ENCODE peak calls at places on chromosomes 3 and 15, in five cellular contexts. A is SK-N-SH; X is GM12865; Q is stimulated activated naive B cell treated with anti-CD40 and anti-IgM and Interleukin-4, amounts not matched to agents 10 μg/mL and 1 μg/mL and 100 μg/mL, for 72 hours; K is effector memory CD8-positive, alpha-beta T cell. U is an unnamed sample.

GRCh38 chr3:27425896-27426565 is 56.8 kb upstream of the NEK10 start:
- DNase-seq in A (no peak), X (no peak), Q (no peak), K (no peak), U (no peak)

GRCh38 chr15:51754267-51754666 is 2.9 kb downstream of the TMOD2 start:
- DNase-seq in A (no peak), X (no peak), Q (no peak), K (no peak), U (no peak)

GRCh38 chr3:127216415-127217261 is 23.7 kb downstream of the PRR23E start:
- DNase-seq in A (no peak), X (peak), Q (peak), K (no peak), U (no peak)

GRCh38 chr3:72896996-72897757 is 9.3 kb downstream of the GXYLT2 start:
- DNase-seq in A (peak), X (no peak), Q (no peak), K (no peak), U (no peak)

GRCh38 chr3:115187149-115187757 is 40.2 kb upstream of the ZBTB20 start:
- DNase-seq in A (no peak), X (peak), Q (peak), K (no peak), U (no peak)

GRCh38 chr3:37604336-37604833 is 257.3 kb upstream of the CTDSPL start:
- DNase-seq in A (no peak), X (no peak), Q (no peak), K (no peak), U (no peak)

GRCh38 chr3:113084777-113085176 is 94.0 kb downstream of the GTPBP8 start:
- DNase-seq in A (no peak), X (no peak), Q (no peak), K (no peak), U (no peak)

GRCh38 chr3:117016359-117016758 is 306.8 kb downstream of the TUSC7 start:
- DNase-seq in A (no peak), X (no peak), Q (no peak), K (no peak), U (no peak)

GRCh38 chr15:98035577-98036010 is 75.1 kb downstream of the ARRDC4 start:
- DNase-seq in A (no peak), X (no peak), Q (no peak), K (no peak), U (no peak)

U was measured in CD8-positive, alpha-beta memory T cell.